ENCODE peak calls at places on chromosomes 5 and 9, in four cellular contexts. One of them, this sample, is unnamed.

GRCh38 chr5:13698882-13699281 is 245.6 kb downstream of the DNAH5 start:
- DNase-seq in suprapubic skin: no peak
- DNase-seq in spleen: no peak
- DNase-seq in A549: no peak
- DNase-seq in this sample: no peak

GRCh38 chr9:130129425-130130061 is 42.7 kb upstream of the NCS1 start:
- DNase-seq in suprapubic skin: no peak
- DNase-seq in spleen: no peak
- DNase-seq in A549: no peak
- DNase-seq in this sample: no peak

GRCh38 chr5:146906803-146907202 is 28.2 kb upstream of the PPP2R2B start:
- DNase-seq in suprapubic skin: no peak
- DNase-seq in spleen: no peak
- DNase-seq in A549: no peak
- DNase-seq in this sample: peak; percentile 5

GRCh38 chr5:21225223-21226064 is 1237.4 kb upstream of the CDH18 start:
- DNase-seq in suprapubic skin: no peak
- DNase-seq in spleen: peak; percentile 37
- DNase-seq in A549: no peak
- DNase-seq in this sample: no peak

GRCh38 chr5:170848033-170848432 is 13.8 kb upstream of the RANBP17 start:
- DNase-seq in suprapubic skin: no peak
- DNase-seq in spleen: no peak
- DNase-seq in A549: no peak
- DNase-seq in this sample: no peak

GRCh38 chr9:124735121-124735520 is 36.0 kb downstream of the NR6A1 start:
- DNase-seq in suprapubic skin: no peak
- DNase-seq in spleen: no peak
- DNase-seq in A549: no peak
- DNase-seq in this sample: no peak

GRCh38 chr5:43422143-43422542 is 10.0 kb upstream of the CCL28 start:
- DNase-seq in suprapubic skin: no peak
- DNase-seq in spleen: no peak
- DNase-seq in A549: no peak
- DNase-seq in this sample: no peak

GRCh38 chr5:132389051-132389331 is 19.5 kb downstream of the SLC22A5 start:
- DNase-seq in suprapubic skin: no peak
- DNase-seq in spleen: no peak
- DNase-seq in A549: no peak
- DNase-seq in this sample: no peak

GRCh38 chr9:71895122-71895521 is 15.9 kb downstream of the ABHD17B start:
- DNase-seq in suprapubic skin: no peak
- DNase-seq in spleen: no peak
- DNase-seq in A549: no peak
- DNase-seq in this sample: no peak

GRCh38 chr5:105506692-105507277 is 1944.2 kb upstream of the NUDT12 start:
- DNase-seq in suprapubic skin: no peak
- DNase-seq in spleen: no peak
- DNase-seq in A549: no peak
- DNase-seq in this sample: peak; percentile 9

GRCh38 chr9:128286435-128286834 is 10.4 kb downstream of the SWI5 start:
- DNase-seq in suprapubic skin: no peak
- DNase-seq in spleen: no peak
- DNase-seq in A549: no peak
- DNase-seq in this sample: no peak

GRCh38 chr9:13410566-13411031 is 131.1 kb upstream of the MPDZ start:
- DNase-seq in suprapubic skin: no peak
- DNase-seq in spleen: no peak
- DNase-seq in A549: no peak
- DNase-seq in this sample: no peak

GRCh38 chr5:126594077-126594476 is 942 bp downstream of the ALDH7A1 start:
- DNase-seq in suprapubic skin: no peak
- DNase-seq in spleen: no peak
- DNase-seq in A549: no peak
- DNase-seq in this sample: no peak

GRCh38 chr9:137299938-137300337 is 2.1 kb downstream of the NRARP start:
- DNase-seq in suprapubic skin: no peak
- DNase-seq in spleen: no peak
- DNase-seq in A549: no peak
- DNase-seq in this sample: peak; percentile 71

GRCh38 chr9:135320943-135321342 is 158.6 kb upstream of the PPP1R26 start:
- DNase-seq in suprapubic skin: no peak
- DNase-seq in spleen: peak; percentile 59
- DNase-seq in A549: no peak
- DNase-seq in this sample: no peak

GRCh38 chr5:138464018-138464387 is 1.3 kb upstream of the EGR1 start:
- DNase-seq in suprapubic skin: peak; percentile 96
- DNase-seq in spleen: peak; percentile 99
- DNase-seq in A549: peak; percentile 95
- DNase-seq in this sample: peak; percentile 97

GRCh38 chr5:138466058-138466899 is 1.0 kb downstream of the EGR1 start:
- DNase-seq in suprapubic skin: no peak
- DNase-seq in spleen: peak; percentile 85
- DNase-seq in A549: no peak
- DNase-seq in this sample: peak; percentile 76

GRCh38 chr5:138466900-138467710 is 1.8 kb downstream of the EGR1 start:
- DNase-seq in suprapubic skin: no peak
- DNase-seq in spleen: peak; percentile 82
- DNase-seq in A549: no peak
- DNase-seq in this sample: peak; percentile 77

GRCh38 chr5:138464388-138465287 is 641 bp upstream of the EGR1 start:
- DNase-seq in suprapubic skin: peak; percentile 99
- DNase-seq in spleen: peak; percentile 97
- DNase-seq in A549: peak; percentile 94
- DNase-seq in this sample: peak; percentile 99

GRCh38 chr5:138465288-138466057 is at the start of gene EGR1:
- DNase-seq in suprapubic skin: peak; percentile 98
- DNase-seq in spleen: peak; percentile 93
- DNase-seq in A549: peak; percentile 88
- DNase-seq in this sample: peak; percentile 95
- TF ChIP-seq POLR2A in suprapubic skin: peak; percentile 99
- TF ChIP-seq POLR2A in spleen: peak; percentile 75
- TF ChIP-seq POLR2A in A549: peak; percentile 44
- TF ChIP-seq POLR2A in this sample: no peak

DNA sequence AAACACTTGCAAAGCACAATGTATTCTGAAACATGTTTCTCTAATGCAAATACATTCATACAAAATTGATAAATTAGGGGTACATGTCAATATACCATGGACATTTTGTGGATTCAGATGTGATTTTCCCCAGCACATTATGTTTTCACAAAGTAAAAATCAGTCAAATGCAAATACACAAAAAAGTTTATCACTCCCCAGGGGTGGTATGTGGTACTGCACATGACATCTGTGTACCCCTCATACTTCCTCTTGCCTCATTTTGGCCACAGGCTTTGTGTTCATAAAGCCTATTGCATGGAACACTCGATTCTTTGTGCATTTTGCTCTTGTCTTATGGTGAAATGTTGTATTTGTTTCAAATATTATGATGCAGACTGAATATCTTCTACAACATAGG is 116.8 kb upstream of the PDE4D start:
- DNase-seq in suprapubic skin: no peak
- DNase-seq in spleen: no peak
- DNase-seq in A549: no peak
- DNase-seq in this sample: no peak
- TF ChIP-seq CTCF in suprapubic skin: no peak
- TF ChIP-seq CTCF in spleen: no peak
- TF ChIP-seq CTCF in A549: no peak
- TF ChIP-seq CTCF in this sample: no peak

DNA sequence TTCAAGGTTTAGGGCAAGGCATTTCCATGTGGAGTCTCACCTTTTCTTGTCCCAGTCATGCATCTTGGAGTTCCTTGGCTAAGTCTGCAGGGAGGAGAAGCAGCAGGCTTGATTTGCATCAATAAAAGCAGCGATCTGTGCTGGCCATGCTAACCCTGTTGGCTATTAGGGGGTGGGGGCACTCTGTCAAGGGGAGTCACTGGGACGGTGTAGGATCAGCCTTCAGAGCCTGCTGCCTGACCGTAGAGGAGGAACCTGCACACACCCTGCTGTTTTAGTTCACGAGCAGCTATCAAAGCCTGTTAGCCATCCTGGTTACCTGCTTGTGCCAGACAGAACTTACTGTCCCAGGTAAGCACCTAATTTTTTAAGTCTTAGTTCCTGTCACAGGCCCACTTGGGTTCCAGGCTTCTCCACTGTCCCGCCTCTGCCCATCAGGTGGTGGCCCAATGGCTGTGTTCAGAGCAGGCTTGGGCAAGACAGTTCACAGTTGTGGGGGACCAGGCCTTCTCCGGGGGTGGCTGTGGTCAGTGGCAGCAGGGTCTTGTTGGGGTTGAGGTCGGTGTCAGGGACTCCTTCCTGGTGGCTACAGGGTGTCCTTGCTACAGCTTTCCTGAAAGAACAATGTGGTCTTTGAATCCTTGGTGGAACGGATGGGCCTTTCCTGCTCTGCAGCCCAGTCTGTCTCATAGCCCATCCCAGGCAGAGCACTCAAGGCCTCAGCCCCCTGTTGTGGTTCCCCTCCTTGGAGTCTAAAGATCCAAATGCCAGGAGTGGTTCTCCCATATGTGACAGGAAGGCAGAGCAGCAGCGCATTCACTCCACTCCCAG is 43.7 kb downstream of the SECISBP2 start:
- DNase-seq in suprapubic skin: peak; percentile 30
- DNase-seq in spleen: no peak
- DNase-seq in A549: no peak
- DNase-seq in this sample: no peak
- H3K4me1 ChIP-seq in suprapubic skin: peaks cover 16% of the 10 kb centered on the region
- H3K4me1 ChIP-seq in spleen: peaks cover 46% of the 10 kb centered on the region
- H3K4me1 ChIP-seq in A549: no peaks in the 10 kb centered on the region
- H3K4me1 ChIP-seq in this sample: no peaks in the 10 kb centered on the region

GRCh38 chr9:72898784-72899733 is 53.8 kb downstream of the ALDH1A1 start:
- DNase-seq in suprapubic skin: no peak
- DNase-seq in spleen: no peak
- DNase-seq in A549: no peak
- DNase-seq in this sample: no peak

GRCh38 chr9:72895122-72895521 is 57.7 kb downstream of the ALDH1A1 start:
- DNase-seq in suprapubic skin: no peak
- DNase-seq in spleen: no peak
- DNase-seq in A549: no peak
- DNase-seq in this sample: no peak

GRCh38 chr9:72898360-72898759 is 54.5 kb downstream of the ALDH1A1 start:
- DNase-seq in suprapubic skin: no peak
- DNase-seq in spleen: no peak
- DNase-seq in A549: no peak
- DNase-seq in this sample: no peak

GRCh38 chr9:72896439-72896838 is 56.4 kb downstream of the ALDH1A1 start:
- DNase-seq in suprapubic skin: no peak
- DNase-seq in spleen: no peak
- DNase-seq in A549: no peak
- DNase-seq in this sample: no peak

DNA sequence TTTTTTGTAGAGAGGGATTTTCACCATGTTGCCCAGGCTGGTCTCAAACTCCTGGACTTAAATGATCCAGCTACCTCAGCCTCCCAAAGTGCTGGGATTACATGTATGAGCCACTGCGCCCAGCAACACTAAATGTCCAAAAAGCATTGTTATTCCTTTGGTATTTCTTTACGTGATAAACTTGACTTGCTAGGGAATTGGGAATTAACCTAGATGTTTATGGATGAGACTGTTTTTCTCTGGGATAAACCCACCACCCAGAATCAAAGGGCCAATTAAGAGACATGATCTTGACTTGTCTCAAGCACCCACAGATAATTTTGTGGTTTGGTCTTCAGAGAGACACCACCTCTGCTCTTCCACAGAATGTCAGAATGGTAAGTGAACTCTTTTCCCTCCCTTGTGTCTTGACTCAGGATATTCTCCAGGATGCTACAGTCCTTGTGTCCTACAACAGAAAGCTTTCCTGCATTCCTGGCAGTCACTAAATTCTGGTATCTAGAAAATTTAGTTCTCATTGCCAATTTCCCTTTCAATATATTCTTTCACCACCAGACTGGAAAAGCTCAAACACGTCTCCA is 55.7 kb downstream of the ALDH1A1 start:
- DNase-seq in suprapubic skin: no peak
- DNase-seq in spleen: no peak
- DNase-seq in A549: no peak
- DNase-seq in this sample: no peak
- TF ChIP-seq POLR2A in suprapubic skin: no peak
- TF ChIP-seq POLR2A in spleen: no peak
- TF ChIP-seq POLR2A in A549: no peak
- TF ChIP-seq POLR2A in this sample: no peak

GRCh38 chr5:141359790-141360426 is at the start of gene PCDHGB2:
- DNase-seq in suprapubic skin: no peak
- DNase-seq in spleen: no peak
- DNase-seq in A549: no peak
- DNase-seq in this sample: no peak
- TF ChIP-seq CTCF in suprapubic skin: no peak
- TF ChIP-seq CTCF in spleen: no peak
- TF ChIP-seq CTCF in A549: no peak
- TF ChIP-seq CTCF in this sample: peak; percentile 29

DNA sequence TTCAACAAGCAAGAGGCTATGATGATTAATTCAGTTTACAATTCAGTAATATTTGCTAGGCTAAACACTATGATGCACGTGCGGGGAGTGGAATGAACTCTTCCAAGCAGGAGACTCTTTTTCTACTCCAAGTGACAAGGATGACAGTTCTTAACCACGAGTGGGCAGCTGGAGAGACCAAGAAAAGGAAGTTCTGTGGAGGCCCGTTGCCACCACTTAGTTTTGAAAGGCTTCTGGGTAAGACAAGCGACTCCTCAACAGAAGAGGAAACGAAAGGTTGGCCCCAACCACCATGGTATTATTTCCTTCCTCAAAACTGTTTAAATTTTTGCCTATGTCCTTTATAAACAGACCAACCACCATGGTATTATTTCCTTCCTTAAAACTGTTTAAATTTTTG is 2.8 kb downstream of the DCAF12 start:
- DNase-seq in suprapubic skin: no peak
- DNase-seq in spleen: peak; percentile 76
- DNase-seq in A549: no peak
- DNase-seq in this sample: peak; percentile 64
- H3K4me1 ChIP-seq in suprapubic skin: peaks cover 32% of the 10 kb centered on the region
- H3K4me1 ChIP-seq in spleen: peaks cover 60% of the 10 kb centered on the region
- H3K4me1 ChIP-seq in A549: peaks cover 27% of the 10 kb centered on the region
- H3K4me1 ChIP-seq in this sample: peaks cover 44% of the 10 kb centered on the region

GRCh38 chr5:172757394-172758010 is 13.5 kb downstream of the DUSP1 start:
- DNase-seq in suprapubic skin: peak; percentile 60
- DNase-seq in spleen: peak; percentile 69
- DNase-seq in A549: no peak
- DNase-seq in this sample: no peak
- TF ChIP-seq POLR2A in suprapubic skin: no peak
- TF ChIP-seq POLR2A in spleen: no peak
- TF ChIP-seq POLR2A in A549: no peak
- TF ChIP-seq POLR2A in this sample: no peak